ENCODE peak calls at places on chromosome X, in six cellular contexts. E, Q, L, W, H and R are unnamed samples.

GRCh38 chrX:37753384-37753783 is 26.5 kb upstream of the CYBB start:
- DNase-seq in L (no peak), E (no peak), Q (no peak), W (no peak), H (no peak), R (no peak)

GRCh38 chrX:129522184-129523059 is 868 bp downstream of the SMARCA1 start:
- DNase-seq in W (peak; percentile 41), L (peak; percentile 5), H (peak; percentile 59), E (peak; percentile 74), Q (peak; percentile 60), R (peak; percentile 3)

GRCh38 chrX:22699591-22700091 is 300.1 kb upstream of the DDX53 start:
- DNase-seq in H (no peak), Q (peak; percentile 68), W (no peak), L (no peak), E (no peak), R (no peak)

GRCh38 chrX:42519666-42520231 is 258.2 kb downstream of the PPP1R2C start:
- DNase-seq in W (no peak), E (peak; percentile 34), Q (peak; percentile 6), L (no peak), H (no peak), R (no peak)

GRCh38 chrX:21153503-21153902 is 220.7 kb upstream of the CNKSR2 start:
- DNase-seq in W (no peak), E (no peak), Q (peak; percentile 58), H (no peak), L (no peak), R (no peak)

GRCh38 chrX:2723316-2723879 is 28.4 kb upstream of the XG start:
- DNase-seq in E (no peak), Q (no peak), W (no peak), H (no peak), L (no peak), R (no peak)

GRCh38 chrX:110056419-110056818 is 53.5 kb downstream of the TMEM164 start:
- DNase-seq in H (no peak), W (no peak), L (no peak), E (no peak), Q (no peak), R (no peak)

GRCh38 chrX:120014354-120015129 is 62.9 kb downstream of the RHOXF2B start:
- DNase-seq in H (no peak), L (no peak), Q (no peak), W (no peak), E (no peak), R (no peak)

GRCh38 chrX:8673211-8673610 is 58.7 kb downstream of the ANOS1 start:
- DNase-seq in Q (peak; percentile 7), W (no peak), H (no peak), E (no peak), L (no peak), R (no peak)

GRCh38 chrX:54042609-54043010 is 1.7 kb downstream of the PHF8 start:
- DNase-seq in L (peak; percentile 37), W (peak; percentile 50), E (peak; percentile 47), H (peak; percentile 55), Q (peak; percentile 18), R (peak; percentile 21)

GRCh38 chrX:88425739-88426138 is 321.3 kb upstream of the CPXCR1 start:
- DNase-seq in W (no peak), H (no peak), Q (peak; percentile 3), L (no peak), E (no peak), R (no peak)

GRCh38 chrX:72572248-72573157 is at the start of gene HDAC8:
- DNase-seq in L (peak; percentile 28), Q (peak; percentile 74), E (peak; percentile 70), W (peak; percentile 57), H (peak; percentile 80), R (peak; percentile 35)

GRCh38 chrX:2423293-2423692 is 77.5 kb downstream of the DHRSX start:
- DNase-seq in E (no peak), H (no peak), L (no peak), Q (no peak), W (no peak), R (no peak)

GRCh38 chrX:74450803-74451449 is 29.6 kb downstream of the SLC16A2 start:
- DNase-seq in E (no peak), W (no peak), L (no peak), Q (peak; percentile 78), H (no peak), R (peak; percentile 81)

GRCh38 chrX:16754019-16754418 is 32.2 kb upstream of the TXLNG start:
- DNase-seq in E (no peak), H (no peak), Q (no peak), W (no peak), L (no peak), R (no peak)

GRCh38 chrX:281166-281999 is at the start of gene PLCXD1:
- DNase-seq in W (no peak), Q (no peak), H (peak; percentile 46), E (no peak), L (no peak), R (no peak)

GRCh38 chrX:15471016-15471415 is 22.1 kb downstream of the PIR start:
- DNase-seq in H (peak; percentile 64), W (peak; percentile 52), L (peak; percentile 46), E (peak; percentile 72), Q (peak; percentile 41), R (peak; percentile 76)

GRCh38 chrX:109890910-109891502 is 111.9 kb upstream of the TMEM164 start:
- DNase-seq in L (peak; percentile 29), W (peak; percentile 44), H (peak; percentile 62), Q (peak; percentile 61), E (peak; percentile 62), R (peak; percentile 52)

GRCh38 chrX:50721771-50722521 is 92.0 kb downstream of the SHROOM4 start:
- DNase-seq in Q (no peak), H (no peak), W (no peak), L (no peak), E (no peak), R (no peak)

GRCh38 chrX:56745019-56745418 is 16.0 kb downstream of the NBDY start:
- DNase-seq in L (no peak), Q (peak; percentile 9), H (no peak), W (no peak), E (no peak), R (no peak)

GRCh38 chrX:110310896-110311295 is 7.0 kb downstream of the AMMECR1 start:
- DNase-seq in H (no peak), E (no peak), W (no peak), Q (no peak), L (peak; percentile 21), R (no peak)

GRCh38 chrX:47497274-47497673 is 14.3 kb upstream of the ZNF41 start:
- DNase-seq in W (no peak), H (no peak), L (no peak), Q (no peak), E (no peak), R (no peak)

GRCh38 chrX:85903692-85904471 is 143.5 kb downstream of the CHM start:
- DNase-seq in H (no peak), Q (no peak), W (no peak), L (no peak), E (no peak), R (no peak)

GRCh38 chrX:119503484-119503861 is 35.2 kb downstream of the SLC25A5 start:
- DNase-seq in H (peak; percentile 81), L (no peak), W (peak; percentile 57), Q (peak; percentile 35), E (peak; percentile 80), R (peak; percentile 42)

GRCh38 chrX:50609796-50610195 is 139.2 kb upstream of the DGKK start:
- DNase-seq in H (no peak), Q (no peak), E (no peak), W (no peak), L (no peak), R (no peak)

GRCh38 chrX:13389501-13389900 is 69.6 kb upstream of the ATXN3L start:
- DNase-seq in W (no peak), L (no peak), H (no peak), E (no peak), Q (no peak), R (no peak)

GRCh38 chrX:77693594-77693993 is 92.4 kb downstream of the ATRX start:
- DNase-seq in H (no peak), E (no peak), L (no peak), Q (no peak), W (no peak), R (no peak)

GRCh38 chrX:132740316-132741123 is 217.9 kb downstream of the HS6ST2 start:
- DNase-seq in Q (no peak), W (no peak), L (no peak), H (no peak), E (no peak), R (no peak)

GRCh38 chrX:44733931-44734330 is 109.9 kb upstream of the DUSP21 start:
- DNase-seq in Q (no peak), H (no peak), W (no peak), L (no peak), E (no peak), R (no peak)

GRCh38 chrX:31333181-31333831 is 261.5 kb upstream of the FTHL17 start:
- DNase-seq in H (no peak), W (no peak), L (no peak), E (no peak), Q (peak; percentile 47), R (no peak)

GRCh38 chrX:41014776-41015175 is 70.5 kb upstream of the USP9X start:
- DNase-seq in L (no peak), H (no peak), W (no peak), E (no peak), Q (peak; percentile 15), R (peak; percentile 64)

GRCh38 chrX:9383655-9384054 is 81.2 kb upstream of the TBL1X start:
- DNase-seq in E (no peak), H (no peak), W (no peak), Q (no peak), L (no peak), R (no peak)

GRCh38 chrX:101658661-101659477 is 781 bp downstream of the ARMCX2 start:
- DNase-seq in L (peak; percentile 67), Q (peak; percentile 60), E (no peak), W (peak; percentile 68), H (peak; percentile 83), R (no peak)

GRCh38 chrX:25389276-25389675 is 373.5 kb upstream of the ARX start:
- DNase-seq in W (no peak), L (no peak), Q (no peak), H (no peak), E (no peak), R (no peak)

GRCh38 chrX:42530027-42530426 is 247.9 kb downstream of the PPP1R2C start:
- DNase-seq in L (no peak), W (no peak), Q (peak; percentile 6), H (no peak), E (peak; percentile 5), R (peak; percentile 8)

GRCh38 chrX:21972721-21973120 is 32.2 kb downstream of the SMS start:
- DNase-seq in W (no peak), E (peak; percentile 41), Q (peak; percentile 7), L (peak; percentile 13), H (peak; percentile 67), R (peak; percentile 70)

GRCh38 chrX:110146521-110146920 is 143.6 kb downstream of the TMEM164 start:
- DNase-seq in W (no peak), E (peak; percentile 28), L (no peak), Q (peak; percentile 33), H (no peak), R (no peak)